ENCODE peak calls at places on chromosomes 1 and 21, in five cellular contexts. J, R, K, L and X are unnamed samples.

GRCh38 chr21:27796106-27796505 is 829.2 kb upstream of the ADAMTS5 start:
- DNase-seq in K (no peak), J (no peak), R (no peak), L (no peak), X (no peak)

GRCh38 chr21:41366522-41367151 is 4.8 kb downstream of the MX2 start:
- DNase-seq in J (peak), K (peak), R (no peak), L (peak), X (no peak)

GRCh38 chr1:23555949-23556640 is 3.2 kb downstream of the ID3 start:
- DNase-seq in R (peak), J (peak), K (peak), L (no peak), X (no peak)

GRCh38 chr21:44941567-44941966 is 1.7 kb downstream of the SLX9 start:
- DNase-seq in J (no peak), K (no peak), L (no peak), R (no peak), X (peak)

GRCh38 chr21:28220670-28221069 is 772.0 kb downstream of the LTN1 start:
- DNase-seq in L (no peak), J (no peak), K (no peak), R (no peak), X (no peak)

GRCh38 chr1:38580591-38580990 is 279.0 kb downstream of the RRAGC start:
- DNase-seq in R (no peak), L (no peak), K (no peak), J (no peak), X (no peak)

GRCh38 chr21:30345014-30345413 is 3.4 kb downstream of the KRTAP23-1 start:
- DNase-seq in L (no peak), J (no peak), R (no peak), K (no peak), X (no peak)

GRCh38 chr1:6490181-6491075 is 1.0 kb downstream of the PLEKHG5 start:
- DNase-seq in K (peak), L (peak), J (peak), R (peak), X (no peak)

GRCh38 chr1:179754031-179754624 is 11.0 kb downstream of the FAM163A start:
- DNase-seq in J (no peak), L (no peak), R (no peak), K (no peak), X (no peak)

DNA sequence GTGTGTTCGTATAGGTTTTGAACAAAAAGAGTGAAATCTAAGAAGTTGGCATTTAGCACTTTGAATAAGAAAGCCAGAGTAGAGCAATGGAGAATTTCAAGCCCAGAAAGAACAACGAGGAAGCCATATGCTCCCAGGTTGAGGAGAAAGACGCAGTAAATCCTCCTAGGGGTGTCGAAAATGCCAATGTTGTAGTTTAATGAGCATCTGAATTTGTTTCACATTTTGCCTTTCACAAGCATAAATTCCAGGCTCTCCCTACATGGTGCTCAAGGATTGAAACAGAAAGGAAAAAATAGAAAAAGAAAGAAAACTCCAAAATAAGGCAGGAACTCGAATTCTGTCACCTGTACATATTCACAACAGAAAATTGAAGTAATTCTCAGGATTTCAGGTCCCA is 264.7 kb upstream of the SGIP1 start:
- DNase-seq in J (no peak), R (no peak), L (no peak), K (no peak), X (no peak)
- TF ChIP-seq EP300 in J (no peak), R (no peak), L (no peak), K (no peak), X (no peak)

DNA sequence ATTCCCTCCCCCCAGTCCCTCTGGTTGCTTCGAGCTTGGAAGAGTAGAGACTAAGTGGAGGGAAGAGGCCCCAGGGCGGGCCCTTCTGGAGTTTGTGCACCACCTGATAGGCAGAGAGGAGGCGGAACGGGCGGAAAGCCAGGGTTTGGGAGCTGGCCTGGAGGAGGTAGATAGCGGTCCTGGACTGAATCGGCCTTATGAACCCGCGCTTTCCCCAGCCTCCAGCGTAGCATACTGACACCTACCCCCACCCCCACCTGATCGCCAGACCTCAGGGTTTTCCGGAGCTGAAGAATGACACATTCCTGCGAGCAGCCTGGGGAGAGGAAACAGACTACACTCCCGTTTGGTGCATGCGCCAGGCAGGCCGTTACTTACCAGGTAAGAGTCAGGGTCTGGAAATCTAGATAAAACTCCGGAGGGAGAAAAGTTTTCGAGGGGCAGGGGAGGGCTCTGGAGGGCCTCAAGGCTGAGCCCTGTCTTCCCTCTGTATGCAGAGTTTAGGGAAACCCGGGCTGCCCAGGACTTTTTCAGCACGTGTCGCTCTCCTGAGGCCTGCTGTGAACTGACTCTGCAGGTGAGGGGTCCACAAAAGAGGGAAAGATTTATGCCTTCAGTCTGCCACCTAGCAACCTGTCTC is 705 bp downstream of the UROD start:
- DNase-seq in J (no peak), L (peak), K (peak), R (peak), X (no peak)
- TF ChIP-seq EP300 in J (no peak), L (no peak), K (no peak), R (no peak), X (no peak)

GRCh38 chr21:25384782-25385181 is 222.5 kb downstream of the MRPL39 start:
- DNase-seq in J (no peak), K (no peak), L (no peak), R (no peak), X (no peak)
- TF ChIP-seq EP300 in J (no peak), K (no peak), L (no peak), R (no peak), X (no peak)

DNA sequence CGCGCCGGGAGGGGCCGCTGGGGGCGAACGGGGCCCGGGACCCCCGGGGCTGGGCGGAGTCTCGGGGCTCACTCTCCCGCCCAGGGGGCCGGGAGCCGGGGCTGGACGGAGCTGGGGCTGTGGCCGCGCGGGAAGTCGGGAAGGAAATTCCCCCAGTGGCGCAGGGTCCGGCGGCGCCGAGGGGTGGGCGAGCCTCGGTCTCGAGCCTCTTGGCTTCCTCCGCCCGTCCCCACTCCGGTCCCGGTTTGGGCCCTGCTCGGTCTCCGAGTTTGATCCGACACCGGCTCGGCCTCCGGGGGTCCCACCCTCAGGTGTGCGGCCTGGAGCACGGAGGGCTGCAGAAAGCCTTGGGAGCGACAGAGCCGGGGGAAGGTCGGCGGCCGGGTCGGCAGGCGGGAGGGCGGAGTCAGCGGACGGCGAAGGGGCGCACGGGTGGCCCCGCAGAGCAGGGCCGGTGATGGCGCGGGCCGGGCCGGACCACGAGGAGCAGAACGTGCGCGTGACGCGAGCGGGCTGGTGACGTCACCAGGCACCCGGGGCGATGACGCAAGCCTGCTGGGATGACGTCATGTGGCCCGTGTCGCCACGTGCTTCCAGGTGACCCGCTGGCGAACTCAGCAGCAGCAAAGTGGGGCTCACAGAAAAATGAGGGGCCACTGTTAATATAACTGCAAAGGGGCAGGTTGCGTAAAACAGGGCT is 610 bp upstream of the HES4 start:
- DNase-seq in R (peak), L (peak), J (peak), K (peak), X (peak)
- TF ChIP-seq EP300 in R (peak), L (peak), J (no peak), K (peak), X (peak)

GRCh38 chr1:40450491-40451237 is 388 bp downstream of the ZFP69B start:
- DNase-seq in J (peak), K (peak), R (peak), L (peak), X (no peak)
- TF ChIP-seq EP300 in J (no peak), K (no peak), R (no peak), L (no peak), X (no peak)

GRCh38 chr1:9453375-9454093 is 85.7 kb upstream of the SLC25A33 start:
- DNase-seq in R (no peak), L (no peak), J (no peak), K (no peak), X (no peak)
- TF ChIP-seq EP300 in R (no peak), L (no peak), J (no peak), K (no peak), X (no peak)

GRCh38 chr1:54121482-54122130 is 31.2 kb downstream of the CDCP2 start:
- DNase-seq in R (peak), J (peak), K (peak), L (peak), X (peak)
- TF ChIP-seq EP300 in R (no peak), J (no peak), K (no peak), L (no peak), X (no peak)

GRCh38 chr1:69086148-69086547 is 481.6 kb upstream of the LRRC7 start:
- DNase-seq in L (no peak), K (no peak), R (no peak), J (no peak), X (no peak)

GRCh38 chr1:69077198-69077597 is 490.5 kb upstream of the LRRC7 start:
- DNase-seq in K (no peak), R (no peak), J (no peak), L (no peak), X (no peak)

GRCh38 chr1:69081671-69082070 is 486.1 kb upstream of the LRRC7 start:
- DNase-seq in R (no peak), J (no peak), L (no peak), K (no peak), X (no peak)

GRCh38 chr1:69077633-69078032 is 490.1 kb upstream of the LRRC7 start:
- DNase-seq in J (no peak), K (no peak), R (no peak), L (no peak), X (no peak)

DNA sequence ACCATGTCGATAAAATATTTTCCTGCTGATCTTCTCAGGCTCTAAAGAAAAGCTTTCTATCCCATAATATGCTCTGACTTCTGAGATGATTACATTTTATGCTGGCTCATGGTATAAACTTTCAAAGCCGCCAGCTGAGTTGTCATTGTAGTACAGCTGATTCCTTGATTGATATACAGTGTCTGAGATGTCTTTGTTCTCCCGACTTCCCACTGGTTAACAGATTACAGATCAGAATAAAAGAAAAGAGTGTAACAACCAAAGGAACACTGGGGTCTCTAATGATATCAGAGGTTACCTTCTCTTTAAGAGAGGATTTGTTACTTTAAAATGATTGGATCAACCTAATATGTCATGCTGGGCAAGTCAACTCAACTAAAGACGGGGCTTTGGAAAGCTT is 485.4 kb upstream of the LRRC7 start:
- DNase-seq in R (no peak), K (no peak), J (no peak), L (no peak), X (no peak)
- TF ChIP-seq EP300 in R (no peak), K (no peak), J (no peak), L (no peak), X (no peak)

DNA sequence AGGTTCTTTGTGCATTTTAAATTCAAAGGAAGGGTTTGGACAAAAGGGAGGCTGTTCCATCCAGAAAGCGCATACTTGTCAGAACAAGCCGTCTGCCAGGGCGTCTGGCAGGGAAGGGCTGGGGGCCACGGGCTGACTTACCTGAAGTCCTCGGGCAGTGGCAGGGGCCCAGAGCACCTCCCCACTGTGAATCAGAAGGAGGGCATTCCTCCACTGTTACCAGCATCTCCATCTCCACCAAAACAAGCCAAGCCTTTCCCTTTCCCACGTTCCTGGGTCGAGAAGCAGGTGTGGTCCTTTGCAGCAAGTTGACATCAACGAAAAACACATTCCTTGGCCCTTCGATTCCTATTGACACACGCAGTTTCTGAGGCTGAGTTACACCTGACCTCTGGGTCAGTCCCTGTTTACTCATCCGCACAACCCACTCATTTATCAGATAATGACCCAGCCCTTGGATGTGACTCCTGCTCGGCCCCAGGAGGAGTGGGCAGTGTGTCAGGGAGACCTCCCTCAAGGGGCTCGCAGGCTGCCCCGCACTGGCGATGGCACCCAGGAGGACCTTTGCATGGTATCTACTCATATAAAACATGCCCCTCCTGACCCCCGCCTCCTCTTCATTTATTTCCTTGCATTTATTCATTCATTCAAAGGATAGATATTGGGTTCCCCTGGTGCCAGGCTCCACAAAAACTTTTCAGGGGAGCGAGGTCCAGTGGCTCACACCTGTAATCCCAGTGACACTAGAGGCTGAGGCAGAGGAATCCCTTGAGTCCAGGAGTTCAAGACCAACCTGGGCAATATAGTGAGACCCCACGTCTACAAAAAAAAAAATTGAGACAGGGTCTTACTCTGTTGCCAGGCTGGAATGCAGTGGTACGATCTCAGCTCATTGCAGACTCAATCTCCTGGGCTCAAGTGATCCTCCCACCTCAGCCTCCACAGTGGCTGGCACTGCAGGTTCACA is 60.2 kb downstream of the TOMM20 start:
- DNase-seq in L (peak), K (no peak), R (no peak), J (peak), X (peak)
- TF ChIP-seq EP300 in L (no peak), K (no peak), R (no peak), J (peak), X (no peak)

GRCh38 chr1:72433591-72433990 is 151.3 kb upstream of the NEGR1 start:
- DNase-seq in L (no peak), K (no peak), J (no peak), R (no peak), X (no peak)

GRCh38 chr1:72431810-72432209 is 149.5 kb upstream of the NEGR1 start:
- DNase-seq in R (no peak), J (no peak), K (no peak), L (no peak), X (no peak)

GRCh38 chr1:72434070-72434469 is 151.7 kb upstream of the NEGR1 start:
- DNase-seq in K (no peak), J (no peak), L (no peak), R (no peak), X (no peak)

GRCh38 chr1:72432645-72433267 is 150.4 kb upstream of the NEGR1 start:
- DNase-seq in K (no peak), J (no peak), R (no peak), L (no peak), X (no peak)

DNA sequence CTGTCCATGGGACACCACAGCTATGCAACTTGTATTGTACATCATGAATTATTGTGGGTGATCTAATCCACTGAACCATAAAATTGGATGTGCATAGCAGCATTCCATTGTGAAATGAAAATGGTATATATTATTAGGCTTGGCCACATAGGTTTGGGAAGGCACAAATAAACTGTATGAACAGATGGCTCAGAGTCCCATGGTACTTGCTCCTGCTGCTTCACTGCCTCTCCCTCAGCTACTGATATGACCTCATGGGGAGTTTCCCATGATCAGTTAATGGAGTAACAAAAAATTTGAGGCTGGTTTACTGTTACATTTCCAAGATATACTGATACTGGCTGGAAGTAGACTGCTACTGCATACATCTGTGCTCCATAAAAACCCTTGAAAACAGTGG is 152.7 kb upstream of the NEGR1 start:
- DNase-seq in J (no peak), L (no peak), K (no peak), R (no peak), X (no peak)
- TF ChIP-seq EP300 in J (no peak), L (no peak), K (no peak), R (no peak), X (no peak)